ENCODE peak calls at places on chromosome 17, in nine cellular contexts. One of them, this sample, is unnamed.

GRCh38 chr17:42779942-42780815 is at the start of gene WNK4:
- DNase-seq in WTC11: peak
- DNase-seq in brain microvascular endothelial cell: no peak
- DNase-seq in cardiac muscle cell: peak
- DNase-seq in GM12864: no peak
- DNase-seq in testis: no peak
- DNase-seq in body of pancreas: no peak
- DNase-seq in natural killer cell: no peak
- DNase-seq in hepatocyte: peak
- DNase-seq in this sample: peak

GRCh38 chr17:69711504-69711903 is 297.0 kb downstream of the MAP2K6 start:
- DNase-seq in WTC11: no peak
- DNase-seq in testis: no peak
- DNase-seq in brain microvascular endothelial cell: no peak
- DNase-seq in GM12864: no peak
- DNase-seq in body of pancreas: no peak
- DNase-seq in natural killer cell: no peak
- DNase-seq in hepatocyte: no peak
- DNase-seq in cardiac muscle cell: no peak
- DNase-seq in this sample: no peak

GRCh38 chr17:29549169-29549935 is 17.5 kb downstream of the ABHD15 start:
- DNase-seq in hepatocyte: peak
- DNase-seq in cardiac muscle cell: peak
- DNase-seq in natural killer cell: no peak
- DNase-seq in body of pancreas: no peak
- DNase-seq in GM12864: no peak
- DNase-seq in testis: no peak
- DNase-seq in brain microvascular endothelial cell: no peak
- DNase-seq in WTC11: no peak
- DNase-seq in this sample: no peak

GRCh38 chr17:75752405-75753192 is 12.4 kb downstream of the GALK1 start:
- DNase-seq in GM12864: no peak
- DNase-seq in hepatocyte: no peak
- DNase-seq in testis: no peak
- DNase-seq in natural killer cell: no peak
- DNase-seq in cardiac muscle cell: no peak
- DNase-seq in brain microvascular endothelial cell: no peak
- DNase-seq in body of pancreas: no peak
- DNase-seq in WTC11: no peak
- DNase-seq in this sample: no peak

GRCh38 chr17:57899822-57900221 is 50.0 kb upstream of the MRPS23 start:
- DNase-seq in GM12864: no peak
- DNase-seq in WTC11: no peak
- DNase-seq in natural killer cell: no peak
- DNase-seq in brain microvascular endothelial cell: no peak
- DNase-seq in testis: no peak
- DNase-seq in cardiac muscle cell: no peak
- DNase-seq in body of pancreas: peak
- DNase-seq in hepatocyte: no peak
- DNase-seq in this sample: no peak

GRCh38 chr17:41919840-41920579 is 1.3 kb upstream of the ACLY start:
- DNase-seq in brain microvascular endothelial cell: no peak
- DNase-seq in testis: peak
- DNase-seq in GM12864: no peak
- DNase-seq in body of pancreas: peak
- DNase-seq in cardiac muscle cell: peak
- DNase-seq in hepatocyte: no peak
- DNase-seq in natural killer cell: no peak
- DNase-seq in WTC11: peak
- DNase-seq in this sample: peak

GRCh38 chr17:79617304-79617703 is 6.5 kb upstream of the RBFOX3 start:
- DNase-seq in brain microvascular endothelial cell: no peak
- DNase-seq in cardiac muscle cell: no peak
- DNase-seq in testis: no peak
- DNase-seq in GM12864: no peak
- DNase-seq in hepatocyte: no peak
- DNase-seq in WTC11: no peak
- DNase-seq in natural killer cell: no peak
- DNase-seq in body of pancreas: no peak
- DNase-seq in this sample: no peak

GRCh38 chr17:19833914-19834313 is 33.8 kb downstream of the ULK2 start:
- DNase-seq in hepatocyte: no peak
- DNase-seq in testis: no peak
- DNase-seq in natural killer cell: no peak
- DNase-seq in brain microvascular endothelial cell: no peak
- DNase-seq in body of pancreas: no peak
- DNase-seq in WTC11: no peak
- DNase-seq in GM12864: no peak
- DNase-seq in cardiac muscle cell: no peak
- DNase-seq in this sample: no peak

GRCh38 chr17:36205637-36206458 is 5.0 kb upstream of the CCL4L2 start:
- DNase-seq in hepatocyte: no peak
- DNase-seq in testis: no peak
- DNase-seq in body of pancreas: no peak
- DNase-seq in WTC11: no peak
- DNase-seq in GM12864: no peak
- DNase-seq in brain microvascular endothelial cell: no peak
- DNase-seq in cardiac muscle cell: no peak
- DNase-seq in natural killer cell: no peak
- DNase-seq in this sample: no peak

GRCh38 chr17:8975091-8975707 is 9.7 kb upstream of the PIK3R5 start:
- DNase-seq in body of pancreas: no peak
- DNase-seq in hepatocyte: no peak
- DNase-seq in brain microvascular endothelial cell: no peak
- DNase-seq in testis: no peak
- DNase-seq in WTC11: no peak
- DNase-seq in natural killer cell: no peak
- DNase-seq in GM12864: no peak
- DNase-seq in cardiac muscle cell: no peak
- DNase-seq in this sample: no peak

GRCh38 chr17:30545024-30545423 is 67.8 kb downstream of the GOSR1 start:
- DNase-seq in WTC11: no peak
- DNase-seq in cardiac muscle cell: peak
- DNase-seq in natural killer cell: no peak
- DNase-seq in brain microvascular endothelial cell: no peak
- DNase-seq in body of pancreas: no peak
- DNase-seq in testis: no peak
- DNase-seq in GM12864: no peak
- DNase-seq in hepatocyte: no peak
- DNase-seq in this sample: no peak

GRCh38 chr17:55607736-55608341 is 96.6 kb upstream of the SMIM36 start:
- DNase-seq in hepatocyte: peak
- DNase-seq in GM12864: no peak
- DNase-seq in cardiac muscle cell: peak
- DNase-seq in brain microvascular endothelial cell: no peak
- DNase-seq in body of pancreas: peak
- DNase-seq in WTC11: no peak
- DNase-seq in testis: peak
- DNase-seq in natural killer cell: no peak
- DNase-seq in this sample: peak

GRCh38 chr17:38729368-38729885 is 714 bp upstream of the CISD3 start:
- DNase-seq in testis: no peak
- DNase-seq in GM12864: no peak
- DNase-seq in cardiac muscle cell: no peak
- DNase-seq in brain microvascular endothelial cell: no peak
- DNase-seq in natural killer cell: no peak
- DNase-seq in WTC11: no peak
- DNase-seq in hepatocyte: no peak
- DNase-seq in body of pancreas: no peak
- DNase-seq in this sample: no peak

GRCh38 chr17:38728290-38728831 is 1.8 kb upstream of the CISD3 start:
- DNase-seq in body of pancreas: no peak
- DNase-seq in testis: no peak
- DNase-seq in hepatocyte: no peak
- DNase-seq in natural killer cell: peak
- DNase-seq in GM12864: no peak
- DNase-seq in WTC11: no peak
- DNase-seq in brain microvascular endothelial cell: no peak
- DNase-seq in cardiac muscle cell: no peak
- DNase-seq in this sample: no peak

GRCh38 chr17:38730526-38731379 is 612 bp downstream of the CISD3 start:
- DNase-seq in WTC11: peak
- DNase-seq in GM12864: no peak
- DNase-seq in cardiac muscle cell: peak
- DNase-seq in natural killer cell: no peak
- DNase-seq in body of pancreas: peak
- DNase-seq in brain microvascular endothelial cell: no peak
- DNase-seq in testis: peak
- DNase-seq in hepatocyte: peak
- DNase-seq in this sample: peak

GRCh38 chr17:38731526-38732294 is 1.6 kb downstream of the CISD3 start:
- DNase-seq in testis: no peak
- DNase-seq in natural killer cell: no peak
- DNase-seq in body of pancreas: no peak
- DNase-seq in cardiac muscle cell: no peak
- DNase-seq in hepatocyte: no peak
- DNase-seq in GM12864: no peak
- DNase-seq in WTC11: no peak
- DNase-seq in brain microvascular endothelial cell: no peak
- DNase-seq in this sample: no peak

GRCh38 chr17:38729886-38730525 is at the start of gene CISD3:
- DNase-seq in body of pancreas: peak
- DNase-seq in natural killer cell: peak
- DNase-seq in hepatocyte: peak
- DNase-seq in WTC11: peak
- DNase-seq in cardiac muscle cell: peak
- DNase-seq in testis: peak
- DNase-seq in brain microvascular endothelial cell: no peak
- DNase-seq in GM12864: no peak
- DNase-seq in this sample: peak
- TF ChIP-seq CTCF in body of pancreas: peak
- TF ChIP-seq CTCF in natural killer cell: peak
- TF ChIP-seq CTCF in hepatocyte: peak
- TF ChIP-seq CTCF in WTC11: peak
- TF ChIP-seq CTCF in cardiac muscle cell: peak
- TF ChIP-seq CTCF in testis: peak
- TF ChIP-seq CTCF in brain microvascular endothelial cell: peak
- TF ChIP-seq CTCF in GM12864: peak
- TF ChIP-seq CTCF in this sample: peak

DNA sequence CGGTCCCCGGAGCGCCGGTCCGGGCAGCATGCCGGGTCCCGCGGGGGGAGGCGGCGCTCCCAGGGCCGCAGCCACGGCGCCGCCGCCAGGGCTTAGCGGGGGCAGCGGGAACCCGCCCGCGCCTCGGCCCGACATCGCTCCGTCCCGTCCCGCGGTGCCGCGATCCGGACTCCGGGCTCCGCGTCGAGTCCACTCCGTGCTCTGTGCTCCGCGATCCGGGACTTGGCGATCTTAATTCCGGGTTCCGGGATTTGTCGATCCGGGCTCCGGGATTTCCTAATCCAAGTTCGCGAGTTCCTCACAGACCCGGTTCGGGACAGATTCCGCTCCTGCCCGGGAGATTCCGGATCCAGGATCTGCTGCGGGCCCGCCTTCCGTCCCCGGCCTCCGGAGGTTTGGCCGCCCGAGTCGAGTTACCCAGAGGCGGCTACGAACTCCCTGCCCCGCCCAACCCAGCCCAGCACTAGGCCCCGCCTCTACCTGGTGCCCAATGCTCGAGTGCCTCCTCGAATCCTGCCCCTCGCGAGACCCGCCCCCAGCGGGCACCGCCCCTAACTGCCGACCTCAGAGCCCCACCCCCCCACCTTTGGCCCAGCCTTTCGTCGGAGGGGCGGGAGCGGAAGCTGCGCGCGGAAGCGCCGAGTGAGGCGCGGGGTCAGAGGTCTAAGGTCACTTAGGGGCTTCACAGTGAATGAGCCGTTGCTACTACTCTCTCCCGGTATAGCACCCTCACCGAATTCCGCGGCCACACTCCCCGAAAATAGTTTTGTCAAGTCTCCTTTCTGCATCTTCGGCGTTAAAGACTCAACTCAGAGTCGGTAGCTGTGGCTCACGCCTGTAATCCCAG is at the start of gene SMARCD2:
- DNase-seq in body of pancreas: peak
- DNase-seq in natural killer cell: peak
- DNase-seq in hepatocyte: peak
- DNase-seq in GM12864: peak
- DNase-seq in brain microvascular endothelial cell: peak
- DNase-seq in testis: peak
- DNase-seq in cardiac muscle cell: peak
- DNase-seq in WTC11: peak
- DNase-seq in this sample: peak
- TF ChIP-seq CTCF in body of pancreas: no peak
- TF ChIP-seq CTCF in natural killer cell: no peak
- TF ChIP-seq CTCF in hepatocyte: no peak
- TF ChIP-seq CTCF in GM12864: no peak
- TF ChIP-seq CTCF in brain microvascular endothelial cell: no peak
- TF ChIP-seq CTCF in testis: peak
- TF ChIP-seq CTCF in cardiac muscle cell: no peak
- TF ChIP-seq CTCF in WTC11: no peak
- TF ChIP-seq CTCF in this sample: no peak

GRCh38 chr17:81259058-81259605 is 20.0 kb downstream of the NDUFAF8 start:
- DNase-seq in body of pancreas: no peak
- DNase-seq in WTC11: no peak
- DNase-seq in testis: no peak
- DNase-seq in cardiac muscle cell: no peak
- DNase-seq in hepatocyte: no peak
- DNase-seq in GM12864: no peak
- DNase-seq in natural killer cell: no peak
- DNase-seq in brain microvascular endothelial cell: no peak
- DNase-seq in this sample: no peak

GRCh38 chr17:81260171-81260570 is 21.1 kb downstream of the NDUFAF8 start:
- DNase-seq in WTC11: no peak
- DNase-seq in natural killer cell: no peak
- DNase-seq in testis: no peak
- DNase-seq in body of pancreas: no peak
- DNase-seq in hepatocyte: no peak
- DNase-seq in GM12864: no peak
- DNase-seq in brain microvascular endothelial cell: no peak
- DNase-seq in cardiac muscle cell: no peak
- DNase-seq in this sample: no peak

GRCh38 chr17:81256616-81257015 is 17.5 kb downstream of the NDUFAF8 start:
- DNase-seq in natural killer cell: no peak
- DNase-seq in brain microvascular endothelial cell: peak
- DNase-seq in WTC11: no peak
- DNase-seq in cardiac muscle cell: no peak
- DNase-seq in testis: no peak
- DNase-seq in body of pancreas: no peak
- DNase-seq in hepatocyte: no peak
- DNase-seq in GM12864: no peak
- DNase-seq in this sample: peak

GRCh38 chr17:81257533-81257932 is 18.4 kb downstream of the NDUFAF8 start:
- DNase-seq in cardiac muscle cell: no peak
- DNase-seq in body of pancreas: no peak
- DNase-seq in brain microvascular endothelial cell: no peak
- DNase-seq in testis: no peak
- DNase-seq in natural killer cell: no peak
- DNase-seq in WTC11: no peak
- DNase-seq in hepatocyte: no peak
- DNase-seq in GM12864: no peak
- DNase-seq in this sample: no peak

GRCh38 chr17:81258292-81258691 is 19.2 kb downstream of the NDUFAF8 start:
- DNase-seq in hepatocyte: peak
- DNase-seq in cardiac muscle cell: no peak
- DNase-seq in GM12864: no peak
- DNase-seq in brain microvascular endothelial cell: no peak
- DNase-seq in natural killer cell: no peak
- DNase-seq in body of pancreas: no peak
- DNase-seq in WTC11: peak
- DNase-seq in testis: no peak
- DNase-seq in this sample: no peak
- TF ChIP-seq CTCF in hepatocyte: peak
- TF ChIP-seq CTCF in cardiac muscle cell: no peak
- TF ChIP-seq CTCF in GM12864: no peak
- TF ChIP-seq CTCF in brain microvascular endothelial cell: no peak
- TF ChIP-seq CTCF in natural killer cell: no peak
- TF ChIP-seq CTCF in body of pancreas: no peak
- TF ChIP-seq CTCF in WTC11: no peak
- TF ChIP-seq CTCF in testis: no peak
- TF ChIP-seq CTCF in this sample: no peak

GRCh38 chr17:53516643-53517042 is 306.1 kb upstream of the KIF2B start:
- DNase-seq in GM12864: no peak
- DNase-seq in cardiac muscle cell: peak
- DNase-seq in WTC11: no peak
- DNase-seq in body of pancreas: no peak
- DNase-seq in natural killer cell: no peak
- DNase-seq in hepatocyte: peak
- DNase-seq in brain microvascular endothelial cell: no peak
- DNase-seq in testis: no peak
- DNase-seq in this sample: no peak
- TF ChIP-seq CTCF in GM12864: no peak
- TF ChIP-seq CTCF in cardiac muscle cell: peak
- TF ChIP-seq CTCF in WTC11: no peak
- TF ChIP-seq CTCF in body of pancreas: peak
- TF ChIP-seq CTCF in natural killer cell: no peak
- TF ChIP-seq CTCF in hepatocyte: peak
- TF ChIP-seq CTCF in brain microvascular endothelial cell: peak
- TF ChIP-seq CTCF in testis: no peak
- TF ChIP-seq CTCF in this sample: peak